ENCODE peak calls at places on chromosomes 7 and 10, in four cellular contexts. T is stomach, L is GM23338, W is SK-N-SH. V is an unnamed sample.

GRCh38 chr7:55130554-55131198 is 111.9 kb downstream of the EGFR start:
- DNase-seq in T (no peak), L (no peak), W (no peak), V (no peak)

GRCh38 chr7:55296070-55296469 is 69.1 kb upstream of the LANCL2 start:
- DNase-seq in T (no peak), L (no peak), W (no peak), V (no peak)

GRCh38 chr10:91163269-91163708 is 57.2 kb upstream of the PCGF5 start:
- DNase-seq in T (peak; percentile 61), L (peak; percentile 72), W (peak; percentile 81), V (peak; percentile 12)

GRCh38 chr10:123746520-123746919 is 80.4 kb downstream of the GPR26 start:
- DNase-seq in T (no peak), L (no peak), W (no peak), V (no peak)

GRCh38 chr7:66626236-66626957 is 2.3 kb upstream of the KCTD7 start:
- DNase-seq in T (no peak), L (no peak), W (no peak), V (no peak)

GRCh38 chr7:108097703-108098102 is 32.5 kb downstream of the LAMB4 start:
- DNase-seq in T (no peak), L (peak; percentile 57), W (peak; percentile 59), V (peak; percentile 19)

GRCh38 chr10:17645591-17646345 is 1.8 kb downstream of the STAM start:
- DNase-seq in T (no peak), L (no peak), W (no peak), V (no peak)

GRCh38 chr10:29554660-29555059 is 80.1 kb downstream of the SVIL start:
- DNase-seq in T (no peak), L (peak; percentile 49), W (no peak), V (no peak)

GRCh38 chr7:4916115-4916514 is 32.6 kb upstream of the RADIL start:
- DNase-seq in T (no peak), L (peak; percentile 38), W (no peak), V (no peak)

DNA sequence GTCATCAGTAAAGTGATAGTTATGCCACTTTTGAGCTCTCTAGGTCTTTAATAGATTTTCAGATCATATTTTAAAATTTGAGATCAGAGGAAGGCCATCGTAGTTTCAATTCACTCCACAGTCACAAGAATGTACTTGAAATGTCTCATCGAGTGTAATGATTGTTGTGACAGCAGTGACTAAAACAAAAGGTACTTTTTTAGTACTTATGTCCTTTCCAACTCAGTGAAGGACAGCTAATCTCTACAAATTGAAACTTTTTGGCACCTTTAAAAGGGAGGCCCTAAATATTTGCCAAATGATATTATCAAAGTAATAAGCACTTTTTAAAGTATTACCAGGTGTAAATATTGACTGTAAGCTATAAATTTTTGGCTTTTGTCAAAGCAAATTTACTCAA is 702.9 kb upstream of the GRM3 start:
- DNase-seq in T (no peak), L (no peak), W (no peak), V (no peak)
- H3K4me1 ChIP-seq in T (no peaks in the 10 kb centered on the region), L (peaks cover 7% of the 10 kb centered on the region), W (no peaks in the 10 kb centered on the region), V (no peaks in the 10 kb centered on the region)

GRCh38 chr10:12448729-12449391 is 99.5 kb downstream of the CAMK1D start:
- DNase-seq in T (peak; percentile 34), L (no peak), W (no peak), V (peak; percentile 74)
- TF ChIP-seq POLR2AphosphoS5 in T (peak; percentile 64), L (no peak), W (peak; percentile 34), V (peak; percentile 57)

GRCh38 chr7:73700581-73701134 is 17.3 kb downstream of the BUD23 start:
- DNase-seq in T (no peak), L (no peak), W (peak; percentile 46), V (no peak)
- H3K4me1 ChIP-seq in T (peaks cover 24% of the 10 kb centered on the region), L (peaks cover 15% of the 10 kb centered on the region), W (no peaks in the 10 kb centered on the region), V (peaks cover 7% of the 10 kb centered on the region)

DNA sequence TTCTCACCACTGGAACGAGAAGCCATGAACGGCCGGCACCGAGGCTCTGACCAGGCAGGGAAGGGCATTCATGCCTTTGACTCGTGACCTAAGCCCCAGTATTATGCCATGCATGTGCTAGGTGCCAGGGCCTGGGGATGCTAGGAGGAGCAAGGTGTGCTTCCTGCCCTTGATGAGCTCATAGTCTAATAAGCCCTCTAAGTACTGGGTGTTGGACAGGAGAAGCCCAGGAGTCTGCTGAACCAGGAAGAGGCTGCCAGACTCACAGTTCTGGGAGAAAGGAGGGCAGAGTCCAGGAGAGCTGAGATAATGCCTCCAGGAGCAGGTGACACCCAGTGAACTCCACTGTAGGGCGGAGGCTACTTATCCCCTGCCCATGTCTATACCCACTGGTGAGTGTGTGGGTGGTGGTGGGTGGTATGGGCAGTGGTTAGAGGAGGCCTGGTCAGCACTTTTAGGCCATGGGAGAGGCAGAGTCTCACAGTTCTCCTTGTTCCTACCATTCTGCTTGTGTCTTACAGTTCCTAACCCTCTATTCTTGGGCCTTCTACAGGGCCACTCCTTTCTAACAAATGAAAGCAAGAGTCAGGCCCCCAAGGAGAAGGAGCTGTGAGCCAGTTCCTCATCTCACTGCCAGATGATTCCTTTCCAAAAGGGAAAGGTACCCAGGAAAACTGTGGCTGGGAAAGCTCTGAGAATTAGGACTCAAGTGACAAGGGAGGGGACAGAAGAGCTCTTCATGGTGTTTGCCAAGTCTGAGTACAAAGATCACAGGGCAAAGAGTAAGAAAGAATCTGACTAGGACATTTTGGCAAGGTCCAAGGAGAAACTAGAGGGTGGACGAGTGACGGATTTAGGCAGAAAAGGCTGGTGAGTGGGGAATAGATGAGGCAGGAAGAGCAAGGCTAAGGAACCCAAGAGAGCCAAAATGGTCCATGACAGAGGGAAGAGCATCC is 3.6 kb upstream of the MXI1 start:
- DNase-seq in T (peak; percentile 56), L (no peak), W (no peak), V (no peak)
- TF ChIP-seq POLR2AphosphoS5 in T (peak; percentile 12), L (no peak), W (no peak), V (no peak)

DNA sequence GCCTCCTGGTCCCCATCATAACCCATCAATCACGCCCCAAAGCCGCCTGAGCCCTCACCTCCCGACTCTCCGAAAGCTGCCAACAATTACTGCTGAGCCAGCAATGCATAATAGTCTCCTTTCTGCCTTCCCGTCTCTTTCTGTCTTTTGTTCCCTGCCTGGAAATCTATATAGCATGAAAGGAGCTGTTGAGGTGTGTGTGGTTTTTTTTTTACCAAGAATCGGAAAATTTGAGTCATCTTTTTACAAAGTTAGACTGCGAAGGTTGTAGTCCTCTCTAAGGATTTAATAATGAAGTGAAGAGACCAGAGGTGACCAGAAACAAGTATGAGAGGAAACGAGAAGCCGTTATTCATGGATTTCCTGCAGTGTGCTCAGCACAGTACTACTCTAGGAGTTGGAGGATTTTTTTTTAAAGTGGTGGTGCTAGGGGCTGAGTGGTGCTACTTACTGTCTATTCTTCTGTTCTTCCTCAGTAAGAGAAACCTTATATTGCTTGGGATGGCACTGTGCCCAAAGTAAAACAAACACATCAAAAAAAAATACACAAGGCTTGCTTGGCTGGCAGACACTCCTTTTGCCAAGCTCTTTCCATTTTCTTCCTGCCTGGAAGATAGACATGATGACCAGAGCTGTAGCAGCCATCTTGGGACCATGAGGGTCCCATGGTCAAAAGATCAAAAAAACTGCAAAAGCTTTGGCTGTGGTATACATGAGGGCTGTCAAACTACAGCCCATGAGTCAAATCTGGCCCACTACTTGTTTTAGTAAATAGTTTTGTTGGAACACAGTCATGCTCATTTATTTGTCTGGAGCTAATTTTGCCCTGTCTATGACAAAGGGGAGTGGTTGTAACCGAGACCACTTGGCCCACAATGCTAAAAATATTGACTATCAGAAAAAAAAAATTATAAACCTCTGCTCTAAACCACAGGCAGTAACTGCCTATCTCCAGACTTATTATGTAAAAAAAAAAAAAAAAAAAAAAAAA is 37.3 kb downstream of the ASB13 start:
- DNase-seq in T (no peak), L (no peak), W (no peak), V (no peak)
- H3K4me1 ChIP-seq in T (peaks cover 81% of the 10 kb centered on the region), L (peaks cover 5% of the 10 kb centered on the region), W (no peaks in the 10 kb centered on the region), V (peaks cover 7% of the 10 kb centered on the region)

GRCh38 chr7:28086198-28086597 is 94.4 kb downstream of the JAZF1 start:
- DNase-seq in T (no peak), L (no peak), W (no peak), V (no peak)

GRCh38 chr7:28081016-28081415 is 99.6 kb downstream of the JAZF1 start:
- DNase-seq in T (no peak), L (peak; percentile 29), W (peak; percentile 31), V (no peak)

GRCh38 chr7:28082071-28082470 is 98.5 kb downstream of the JAZF1 start:
- DNase-seq in T (no peak), L (no peak), W (no peak), V (no peak)

GRCh38 chr7:28083998-28084985 is 96.3 kb downstream of the JAZF1 start:
- DNase-seq in T (no peak), L (no peak), W (no peak), V (no peak)

DNA sequence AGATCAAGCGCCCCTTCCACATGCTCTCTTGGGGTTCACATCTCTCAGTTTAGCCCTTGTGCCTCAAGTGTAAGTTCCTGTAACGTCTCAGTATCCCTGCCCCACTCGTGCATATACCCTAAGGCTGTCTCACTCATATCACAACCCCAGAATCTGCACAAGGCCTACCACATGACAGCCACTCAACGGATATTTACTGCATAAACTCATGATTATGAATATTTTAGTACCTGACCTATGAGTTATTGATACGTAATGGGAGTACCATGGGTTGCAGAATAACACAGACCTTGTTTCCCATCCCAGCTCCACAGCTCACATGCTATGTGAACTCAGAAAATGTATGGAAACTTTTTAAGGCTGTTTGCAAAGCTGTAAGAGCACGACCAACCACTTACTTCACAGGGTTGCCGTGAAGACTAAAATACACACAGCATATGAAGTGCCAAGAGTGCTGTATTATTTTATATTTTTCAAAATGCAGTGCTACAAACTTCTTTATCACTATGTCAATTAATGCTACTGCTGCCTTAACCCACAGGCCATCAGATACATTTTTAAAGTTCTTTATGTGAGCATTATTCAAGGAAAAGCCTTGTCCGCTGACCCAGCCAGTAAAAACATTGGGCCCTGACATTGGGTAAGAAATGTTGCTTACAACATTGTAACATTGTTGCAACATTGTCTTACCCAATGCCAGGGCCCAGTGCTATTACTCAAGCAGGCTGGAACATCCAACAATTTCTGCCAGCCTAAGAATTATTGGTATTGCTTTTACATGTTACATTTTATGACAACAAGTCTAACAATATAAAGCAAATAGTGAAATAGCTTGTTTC is 97.2 kb downstream of the JAZF1 start:
- DNase-seq in T (no peak), L (no peak), W (no peak), V (no peak)
- TF ChIP-seq POLR2AphosphoS5 in T (peak; percentile 46), L (no peak), W (no peak), V (no peak)

DNA sequence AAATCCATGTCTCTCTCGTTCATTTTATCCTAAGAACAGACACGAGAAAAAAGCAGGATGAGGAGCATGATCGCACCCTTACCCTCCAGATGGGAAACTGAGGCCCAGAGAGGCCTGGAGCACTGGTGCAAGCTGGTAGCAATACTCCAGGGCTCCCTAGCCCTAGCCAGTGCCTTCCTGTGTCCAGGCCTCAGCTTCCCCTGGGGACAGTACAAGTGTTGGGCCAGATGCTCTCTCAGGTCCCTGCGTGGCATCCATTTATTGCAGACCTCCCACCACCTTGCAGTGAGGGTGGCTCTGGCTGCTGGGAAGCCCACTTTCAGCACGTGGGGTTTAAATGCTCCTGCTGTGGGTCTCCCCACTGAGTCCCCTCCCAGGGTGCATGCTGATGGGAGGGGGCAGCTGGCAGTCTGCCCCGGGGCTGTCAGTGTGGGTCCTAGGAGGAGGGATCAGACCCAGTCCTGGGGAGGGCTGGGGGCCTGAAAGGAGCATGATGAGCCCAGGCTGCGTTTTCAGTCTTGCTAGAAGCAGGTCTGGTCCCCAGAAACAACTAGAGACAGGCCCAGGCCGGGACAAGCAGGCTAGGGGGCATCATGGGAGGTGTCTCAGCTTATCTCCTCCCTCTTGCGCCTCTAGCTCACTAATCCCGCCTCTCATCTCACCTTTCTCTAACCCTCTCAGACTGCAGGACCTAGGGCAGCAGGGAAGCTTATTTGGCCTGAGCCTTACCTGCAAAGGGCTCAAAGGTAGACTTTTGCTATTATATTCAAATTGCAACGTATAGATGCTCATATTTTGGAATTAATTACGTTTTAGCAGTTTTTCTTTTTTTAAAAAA is 662 bp upstream of the PPIF start:
- DNase-seq in T (no peak), L (peak; percentile 71), W (peak; percentile 41), V (peak; percentile 19)
- H3K4me1 ChIP-seq in T (peaks cover 62% of the 10 kb centered on the region), L (peaks cover 7% of the 10 kb centered on the region), W (peaks cover 62% of the 10 kb centered on the region), V (peaks cover 7% of the 10 kb centered on the region)

GRCh38 chr7:2342492-2342891 is 12.1 kb upstream of the EIF3B start:
- DNase-seq in T (no peak), L (no peak), W (no peak), V (no peak)
- TF ChIP-seq POLR2AphosphoS5 in T (no peak), L (no peak), W (no peak), V (no peak)

V was measured in HCT116.